ENCODE peak calls at places on chromosome X, in seven cellular contexts. T, K, B, O, A, S and D are unnamed samples.

GRCh38 chrX:105463483-105463882 is 243.0 kb upstream of the TEX13A start:
- DNase-seq in T (no peak), K (no peak), B (no peak), O (no peak), A (no peak), S (no peak), D (no peak)

GRCh38 chrX:12379666-12380065 is 241.4 kb downstream of the FRMPD4 start:
- DNase-seq in T (no peak), K (no peak), B (no peak), O (no peak), A (no peak), S (no peak), D (no peak)

GRCh38 chrX:30904632-30905031 is 15.6 kb upstream of the TAB3 start:
- DNase-seq in T (no peak), K (no peak), B (no peak), O (no peak), A (no peak), S (no peak), D (no peak)

GRCh38 chrX:136200466-136200865 is 50.7 kb downstream of the MAP7D3 start:
- DNase-seq in T (no peak), K (peak), B (no peak), O (no peak), A (peak), S (no peak), D (no peak)

GRCh38 chrX:95764972-95765451 is 919.6 kb upstream of the DIAPH2 start:
- DNase-seq in T (no peak), K (peak), B (no peak), O (peak), A (peak), S (peak), D (no peak)

GRCh38 chrX:100600769-100601168 is 16.0 kb downstream of the TNMD start:
- DNase-seq in T (no peak), K (no peak), B (no peak), O (no peak), A (no peak), S (no peak), D (no peak)

GRCh38 chrX:48891402-48892288 is 5.9 kb downstream of the TIMM17B start:
- DNase-seq in T (peak), K (peak), B (peak), O (peak), A (peak), S (peak), D (peak)

GRCh38 chrX:151704023-151704663 is 8.9 kb downstream of the PRRG3 start:
- DNase-seq in T (no peak), K (no peak), B (no peak), O (no peak), A (no peak), S (no peak), D (no peak)

GRCh38 chrX:145002776-145003175 is 244.5 kb upstream of the SPANXN1 start:
- DNase-seq in T (no peak), K (no peak), B (no peak), O (no peak), A (no peak), S (no peak), D (no peak)

DNA sequence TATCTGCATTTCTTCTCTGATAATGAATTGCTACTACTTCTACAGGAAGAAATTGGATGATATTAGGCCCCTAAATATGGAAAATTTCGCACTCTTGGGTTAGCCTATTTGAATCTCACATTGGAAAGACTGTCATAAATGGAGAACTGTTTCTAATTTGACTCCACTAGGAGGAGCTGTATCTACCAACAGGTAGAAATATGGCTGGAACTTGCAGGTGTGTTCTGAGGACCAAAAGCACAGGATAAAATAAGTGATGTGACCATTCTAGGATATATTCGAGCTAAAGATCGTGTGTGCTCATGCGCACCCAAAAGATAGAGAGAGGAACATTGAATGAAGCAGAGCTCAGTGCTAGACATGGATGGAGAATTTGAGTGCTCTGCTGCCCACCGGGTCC is 4.8 kb upstream of the NKAP start:
- DNase-seq in T (no peak), K (no peak), B (no peak), O (no peak), A (no peak), S (no peak), D (no peak)
- TF ChIP-seq CTCF in T (no peak), K (peak), B (no peak), O (peak), A (no peak), S (peak), D (no peak)

DNA sequence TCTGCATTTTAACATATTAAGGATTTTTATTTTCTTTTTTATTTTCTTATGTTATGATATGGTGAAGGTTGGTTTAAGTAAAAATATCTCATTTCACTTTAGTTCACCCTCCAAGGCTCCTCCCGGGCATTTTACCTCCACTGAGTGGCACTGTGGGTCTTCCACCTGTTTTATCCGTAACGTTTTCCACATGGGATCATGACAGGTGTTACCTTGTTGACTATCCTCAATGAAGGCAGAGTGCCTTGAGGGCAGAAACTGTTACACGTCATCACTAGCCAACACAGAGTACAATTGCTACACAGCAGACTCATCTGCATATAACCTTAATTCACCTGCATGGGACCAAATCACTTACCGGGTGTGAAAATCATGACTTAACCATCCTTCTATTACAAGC is 105.8 kb downstream of the GEMIN8 start:
- DNase-seq in T (no peak), K (no peak), B (no peak), O (no peak), A (no peak), S (no peak), D (no peak)
- TF ChIP-seq CTCF in T (no peak), K (no peak), B (no peak), O (no peak), A (no peak), S (no peak), D (no peak)

GRCh38 chrX:10597871-10598270 is 22.5 kb downstream of the MID1 start:
- DNase-seq in T (no peak), K (peak), B (no peak), O (no peak), A (peak), S (no peak), D (peak)
- TF ChIP-seq CTCF in T (no peak), K (peak), B (peak), O (peak), A (peak), S (peak), D (no peak)

DNA sequence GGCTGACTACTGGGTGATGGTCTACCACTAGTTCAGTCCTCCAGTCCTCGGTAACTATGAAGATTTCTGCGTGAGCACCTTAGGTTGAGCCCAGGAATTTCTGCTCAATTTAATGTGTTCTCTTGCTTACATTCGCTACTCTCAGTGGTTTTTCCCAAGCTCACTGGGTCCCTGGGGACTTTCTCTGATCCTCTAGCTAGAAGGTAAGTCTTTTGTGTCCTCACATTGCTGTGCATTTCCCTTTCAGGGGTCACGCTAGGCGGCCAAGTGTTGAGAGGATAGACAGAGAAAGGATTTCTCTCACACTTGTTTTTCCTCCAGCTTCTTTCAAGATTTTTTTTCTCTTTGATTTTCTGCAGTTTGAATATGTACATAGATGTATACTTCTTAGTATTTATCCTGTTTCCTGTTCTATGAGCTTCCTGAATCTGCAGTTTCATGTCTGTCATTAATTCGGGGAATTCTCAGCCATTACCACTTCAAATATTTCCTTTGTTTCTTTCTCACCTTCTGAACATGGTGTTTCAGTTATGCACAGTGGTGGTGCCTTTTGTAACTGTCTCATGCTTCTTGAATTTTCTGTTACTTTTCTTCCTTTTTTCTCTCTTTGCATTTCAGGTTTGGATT is 17.5 kb downstream of the MAGEA9 start:
- DNase-seq in T (no peak), K (peak), B (no peak), O (no peak), A (no peak), S (no peak), D (no peak)
- TF ChIP-seq CTCF in T (no peak), K (no peak), B (no peak), O (no peak), A (no peak), S (no peak), D (no peak)

DNA sequence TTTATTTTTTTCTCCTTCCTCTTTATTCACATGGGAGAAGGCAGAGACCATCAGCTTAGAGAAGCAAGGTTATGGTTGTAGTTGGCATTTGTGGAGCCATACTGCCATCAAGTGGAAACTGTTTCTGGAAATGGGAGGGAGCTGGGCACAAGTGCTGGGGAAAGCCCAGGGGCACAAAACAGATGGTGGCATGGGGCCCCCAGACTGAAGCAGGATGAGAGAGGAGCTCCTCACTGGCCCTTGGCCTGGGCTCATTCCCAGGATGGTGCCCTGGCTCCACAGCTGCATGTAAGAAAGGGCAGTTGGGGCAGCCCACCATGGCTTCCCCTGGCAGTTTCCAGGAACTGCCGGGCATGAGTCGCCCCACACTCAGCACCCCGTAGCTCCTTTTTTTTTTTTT is 59.2 kb downstream of the NBDY start:
- DNase-seq in T (no peak), K (no peak), B (no peak), O (no peak), A (peak), S (no peak), D (no peak)
- TF ChIP-seq CTCF in T (no peak), K (no peak), B (no peak), O (no peak), A (peak), S (no peak), D (no peak)

GRCh38 chrX:107542500-107542899 is 85.8 kb upstream of the PRPS1 start:
- DNase-seq in T (no peak), K (peak), B (no peak), O (peak), A (peak), S (no peak), D (no peak)
- TF ChIP-seq CTCF in T (no peak), K (peak), B (no peak), O (peak), A (peak), S (peak), D (no peak)

GRCh38 chrX:129705377-129705925 is 33.3 kb upstream of the XPNPEP2 start:
- DNase-seq in T (no peak), K (no peak), B (no peak), O (no peak), A (no peak), S (no peak), D (no peak)

GRCh38 chrX:129705988-129706387 is 32.8 kb upstream of the XPNPEP2 start:
- DNase-seq in T (no peak), K (no peak), B (no peak), O (no peak), A (no peak), S (no peak), D (no peak)

GRCh38 chrX:129704491-129704890 is 34.3 kb upstream of the XPNPEP2 start:
- DNase-seq in T (no peak), K (no peak), B (no peak), O (no peak), A (no peak), S (no peak), D (no peak)

GRCh38 chrX:129701624-129702069 is 37.1 kb upstream of the XPNPEP2 start:
- DNase-seq in T (no peak), K (no peak), B (no peak), O (no peak), A (peak), S (no peak), D (no peak)

DNA sequence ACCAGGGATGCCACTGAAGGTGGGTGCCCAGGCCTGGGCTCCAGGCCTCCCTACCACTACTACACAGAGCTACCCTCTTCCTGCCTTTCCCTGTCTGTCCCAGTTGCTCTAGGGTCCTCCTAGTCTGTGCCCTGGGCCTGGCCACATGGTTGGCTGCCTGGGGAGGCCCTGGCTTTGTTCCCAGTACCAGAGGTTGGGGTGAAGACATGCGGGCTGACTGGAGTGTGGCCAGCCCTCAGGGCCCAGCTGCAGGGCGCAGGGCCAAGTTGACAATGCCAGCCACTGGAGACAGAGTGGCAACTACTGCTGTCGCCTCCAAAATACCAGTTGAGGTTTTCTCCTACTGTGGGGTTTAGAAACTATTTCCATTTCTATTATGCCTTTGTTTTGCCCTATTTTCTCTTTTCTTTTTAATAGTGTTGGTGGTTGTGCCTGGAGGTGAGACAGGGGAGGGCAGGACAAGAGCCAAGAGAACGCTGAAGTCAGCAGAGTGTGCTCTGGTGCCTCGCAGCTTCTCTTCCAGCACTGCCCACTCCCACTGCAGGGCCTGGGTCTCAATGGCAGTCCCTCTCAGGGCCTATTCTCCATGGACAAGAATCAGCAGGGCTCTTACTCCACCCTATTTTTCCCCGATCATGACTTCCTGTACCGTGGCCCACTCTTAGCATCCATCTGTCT is 32.2 kb upstream of the XPNPEP2 start:
- DNase-seq in T (no peak), K (no peak), B (no peak), O (no peak), A (no peak), S (no peak), D (no peak)
- TF ChIP-seq CTCF in T (no peak), K (no peak), B (no peak), O (no peak), A (no peak), S (no peak), D (no peak)

GRCh38 chrX:72532371-72532770 is 40.3 kb downstream of the HDAC8 start:
- DNase-seq in T (no peak), K (no peak), B (no peak), O (no peak), A (peak), S (no peak), D (no peak)

DNA sequence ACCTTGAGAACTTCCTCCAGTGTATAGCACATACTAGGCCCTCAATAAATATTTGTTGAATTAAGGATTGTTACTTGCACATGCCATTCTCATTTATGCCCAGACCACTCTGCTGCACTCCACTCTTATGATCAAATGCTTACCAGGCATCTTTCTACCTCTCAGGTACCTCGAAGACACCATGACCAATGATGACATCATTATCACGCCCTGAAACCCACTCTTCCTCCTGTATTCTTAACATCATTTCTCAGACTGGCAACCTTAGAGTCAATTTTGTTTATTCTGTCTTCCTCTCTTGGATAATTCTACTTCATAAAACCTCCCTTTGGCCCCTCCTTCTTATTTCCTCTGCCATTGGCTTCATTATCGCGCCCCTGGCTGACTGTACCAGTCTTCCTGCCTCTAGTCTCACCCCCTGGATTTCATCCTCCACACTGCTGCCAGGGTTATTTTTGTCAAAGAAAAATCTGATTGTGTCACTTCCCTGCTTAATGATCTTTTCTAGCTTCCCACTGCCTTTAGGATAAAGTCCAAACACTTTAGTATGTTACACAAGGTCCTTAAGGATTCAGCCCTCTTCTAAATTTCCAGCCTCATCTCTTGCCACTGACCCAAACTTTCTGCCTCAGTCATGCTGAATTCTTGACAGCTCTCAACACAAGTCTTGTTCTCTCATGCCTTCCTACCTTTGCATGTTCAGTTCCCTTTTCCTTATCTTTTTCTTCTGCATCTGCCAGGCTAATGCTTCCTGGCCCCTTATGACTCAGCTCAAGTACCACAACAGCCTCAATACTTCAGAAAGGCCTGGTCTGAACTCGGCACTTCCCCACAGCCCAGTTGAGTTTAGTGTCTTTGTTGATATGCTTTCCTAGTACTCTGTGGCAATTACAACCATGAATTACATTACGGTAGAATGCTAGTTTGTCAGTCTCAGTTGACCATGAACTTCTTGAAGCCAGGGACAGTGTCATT is 45.8 kb downstream of the HDAC8 start:
- DNase-seq in T (no peak), K (peak), B (no peak), O (no peak), A (peak), S (no peak), D (no peak)
- TF ChIP-seq CTCF in T (no peak), K (no peak), B (no peak), O (no peak), A (no peak), S (no peak), D (no peak)